ENCODE peak calls at places on chromosomes 2 and 18, in six cellular contexts. One of them, this sample, is unnamed.

GRCh38 chr18:34483198-34483597 is 226.9 kb upstream of the DTNA start:
- DNase-seq in H1: no peak
- DNase-seq in K562: no peak
- DNase-seq in NT2/D1: no peak
- DNase-seq in GM12878: no peak
- DNase-seq in HCT116: no peak
- DNase-seq in this sample: no peak

GRCh38 chr2:207514451-207514850 is 15.3 kb upstream of the CREB1 start:
- DNase-seq in H1: no peak
- DNase-seq in K562: no peak
- DNase-seq in NT2/D1: no peak
- DNase-seq in GM12878: no peak
- DNase-seq in HCT116: no peak
- DNase-seq in this sample: no peak

GRCh38 chr18:50559750-50560680 is at the start of gene MAPK4:
- DNase-seq in H1: peak; percentile 64
- DNase-seq in K562: peak; percentile 72
- DNase-seq in NT2/D1: no peak
- DNase-seq in GM12878: no peak
- DNase-seq in HCT116: no peak
- DNase-seq in this sample: no peak

GRCh38 chr2:70965506-70965905 is 12.9 kb upstream of the ANKRD53 start:
- DNase-seq in H1: peak; percentile 41
- DNase-seq in K562: no peak
- DNase-seq in NT2/D1: no peak
- DNase-seq in GM12878: no peak
- DNase-seq in HCT116: no peak
- DNase-seq in this sample: no peak

GRCh38 chr18:45197526-45197970 is 417.7 kb upstream of the SLC14A2 start:
- DNase-seq in H1: no peak
- DNase-seq in K562: no peak
- DNase-seq in NT2/D1: no peak
- DNase-seq in GM12878: peak; percentile 88
- DNase-seq in HCT116: no peak
- DNase-seq in this sample: no peak

GRCh38 chr18:44954256-44954655 is 273.6 kb downstream of the SETBP1 start:
- DNase-seq in H1: no peak
- DNase-seq in K562: no peak
- DNase-seq in NT2/D1: no peak
- DNase-seq in GM12878: no peak
- DNase-seq in HCT116: no peak
- DNase-seq in this sample: no peak

GRCh38 chr2:161613161-161613560 is 11.1 kb upstream of the SLC4A10 start:
- DNase-seq in H1: no peak
- DNase-seq in K562: no peak
- DNase-seq in NT2/D1: no peak
- DNase-seq in GM12878: no peak
- DNase-seq in HCT116: no peak
- DNase-seq in this sample: no peak

GRCh38 chr2:217601601-217602000 is 401.2 kb downstream of the TNS1 start:
- DNase-seq in H1: no peak
- DNase-seq in K562: no peak
- DNase-seq in NT2/D1: no peak
- DNase-seq in GM12878: no peak
- DNase-seq in HCT116: no peak
- DNase-seq in this sample: no peak

DNA sequence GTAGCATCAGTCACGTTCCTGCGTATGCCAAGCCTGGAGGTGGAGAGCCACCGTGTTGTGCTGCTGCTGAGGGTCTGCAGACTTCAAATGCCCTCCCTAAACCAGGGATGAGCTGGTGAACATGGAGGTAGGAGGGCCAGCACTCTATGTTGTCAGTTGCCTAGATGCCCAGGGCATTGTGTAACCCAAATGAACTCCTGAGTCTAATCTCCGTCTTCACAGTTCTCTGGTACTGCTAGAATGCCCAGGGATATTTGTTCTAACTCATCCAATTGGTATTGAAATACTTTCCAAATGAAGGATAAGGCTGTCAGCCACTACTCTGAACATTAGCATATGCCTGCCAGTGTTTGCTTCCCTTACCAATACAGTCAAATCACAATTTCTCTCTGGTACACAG is 492.6 kb downstream of the SLC4A3 start:
- DNase-seq in H1: no peak
- DNase-seq in K562: no peak
- DNase-seq in NT2/D1: no peak
- DNase-seq in GM12878: no peak
- DNase-seq in HCT116: no peak
- DNase-seq in this sample: no peak
- TF ChIP-seq ZNF274 in H1: no peak
- TF ChIP-seq ZNF274 in K562: no peak
- TF ChIP-seq ZNF274 in NT2/D1: no peak
- TF ChIP-seq ZNF274 in GM12878: no peak
- TF ChIP-seq ZNF274 in HCT116: no peak
- TF ChIP-seq ZNF274 in this sample: no peak

GRCh38 chr2:239026711-239027430 is 179.0 kb downstream of the TWIST2 start:
- DNase-seq in H1: peak; percentile 62
- DNase-seq in K562: no peak
- DNase-seq in NT2/D1: no peak
- DNase-seq in GM12878: no peak
- DNase-seq in HCT116: no peak
- DNase-seq in this sample: no peak
- TF ChIP-seq ZNF274 in H1: no peak
- TF ChIP-seq ZNF274 in K562: no peak
- TF ChIP-seq ZNF274 in NT2/D1: no peak
- TF ChIP-seq ZNF274 in GM12878: no peak
- TF ChIP-seq ZNF274 in HCT116: no peak
- TF ChIP-seq ZNF274 in this sample: no peak

GRCh38 chr2:166044853-166045483 is 82.9 kb downstream of the SCN1A start:
- DNase-seq in H1: no peak
- DNase-seq in K562: no peak
- DNase-seq in NT2/D1: no peak
- DNase-seq in GM12878: no peak
- DNase-seq in HCT116: no peak
- DNase-seq in this sample: no peak

GRCh38 chr2:166042768-166043390 is 84.9 kb downstream of the SCN1A start:
- DNase-seq in H1: no peak
- DNase-seq in K562: no peak
- DNase-seq in NT2/D1: no peak
- DNase-seq in GM12878: no peak
- DNase-seq in HCT116: no peak
- DNase-seq in this sample: no peak

GRCh38 chr2:166041613-166042012 is 86.2 kb downstream of the SCN1A start:
- DNase-seq in H1: no peak
- DNase-seq in K562: no peak
- DNase-seq in NT2/D1: no peak
- DNase-seq in GM12878: no peak
- DNase-seq in HCT116: no peak
- DNase-seq in this sample: no peak

GRCh38 chr2:166042356-166042755 is 85.5 kb downstream of the SCN1A start:
- DNase-seq in H1: no peak
- DNase-seq in K562: no peak
- DNase-seq in NT2/D1: no peak
- DNase-seq in GM12878: no peak
- DNase-seq in HCT116: no peak
- DNase-seq in this sample: no peak
- TF ChIP-seq ZNF274 in H1: no peak
- TF ChIP-seq ZNF274 in K562: no peak
- TF ChIP-seq ZNF274 in NT2/D1: no peak
- TF ChIP-seq ZNF274 in GM12878: no peak
- TF ChIP-seq ZNF274 in HCT116: no peak
- TF ChIP-seq ZNF274 in this sample: no peak

DNA sequence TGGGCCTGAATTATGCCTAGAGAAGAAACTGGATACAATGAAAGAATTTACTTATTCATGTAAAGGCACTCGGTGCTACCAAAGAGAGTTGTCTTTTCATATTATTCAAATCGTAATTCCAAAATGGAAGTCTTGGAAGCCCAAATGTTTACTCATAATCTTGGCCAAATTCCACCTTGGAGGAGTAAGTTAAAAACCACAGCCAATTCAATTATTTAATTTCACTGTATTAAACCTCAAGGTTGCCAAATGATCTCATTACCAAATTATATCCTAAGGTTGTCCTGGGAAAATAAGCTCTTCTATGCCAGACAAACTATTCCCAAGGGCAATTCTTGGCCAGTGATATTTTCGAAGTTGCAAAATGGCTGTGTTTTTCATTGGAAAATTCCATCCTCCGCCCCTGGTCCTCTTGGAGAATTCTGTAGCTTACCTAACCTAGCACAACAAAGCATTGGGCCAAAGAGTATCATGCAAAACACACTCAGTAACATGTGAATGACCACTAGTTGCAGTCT is 11.1 kb upstream of the VPS4B start:
- DNase-seq in H1: no peak
- DNase-seq in K562: no peak
- DNase-seq in NT2/D1: no peak
- DNase-seq in GM12878: no peak
- DNase-seq in HCT116: no peak
- DNase-seq in this sample: no peak
- TF ChIP-seq ZNF274 in H1: no peak
- TF ChIP-seq ZNF274 in K562: no peak
- TF ChIP-seq ZNF274 in NT2/D1: no peak
- TF ChIP-seq ZNF274 in GM12878: no peak
- TF ChIP-seq ZNF274 in HCT116: no peak
- TF ChIP-seq ZNF274 in this sample: no peak

This sample was measured in HepG2.